ENCODE peak calls at places on chromosomes 1 and 21, in six cellular contexts. H is left ventricle myocardium inferior; E is MM.1S; I is activated effector memory CD4-positive, alpha-beta T cell treated with anti-CD3 and anti-CD28 coated beads, Interleukin-2, amount 50 U/mL, for 16 hours; B is GF-D8; J is T-helper 17 cell. P is an unnamed sample.

GRCh38 chr1:246280551-246280950 is 226.5 kb downstream of the SMYD3 start:
- DNase-seq in H (no peak), E (no peak), I (no peak), B (no peak), J (no peak), P (no peak)

GRCh38 chr21:25936776-25937175 is 202.0 kb downstream of the GABPA start:
- DNase-seq in H (no peak), E (no peak), I (no peak), B (no peak), J (no peak), P (no peak)

GRCh38 chr1:245694476-245695195 is 539.9 kb downstream of the KIF26B start:
- DNase-seq in H (no peak), E (no peak), I (no peak), B (no peak), J (no peak), P (peak)

GRCh38 chr1:231929311-231929710 is 302.7 kb downstream of the DISC1 start:
- DNase-seq in H (no peak), E (no peak), I (no peak), B (no peak), J (no peak), P (no peak)

GRCh38 chr1:23559985-23560755 is 869 bp upstream of the ID3 start:
- DNase-seq in H (no peak), E (no peak), I (no peak), B (no peak), J (no peak), P (no peak)

GRCh38 chr1:35660581-35661473 is 19.5 kb upstream of the PSMB2 start:
- DNase-seq in H (no peak), E (no peak), I (no peak), B (no peak), J (no peak), P (no peak)

GRCh38 chr21:28742527-28742926 is 250.2 kb downstream of the LTN1 start:
- DNase-seq in H (no peak), E (no peak), I (no peak), B (no peak), J (no peak), P (no peak)

GRCh38 chr1:39160703-39161102 is 43.8 kb upstream of the MACF1 start:
- DNase-seq in H (no peak), E (no peak), I (no peak), B (no peak), J (no peak), P (no peak)

GRCh38 chr1:100597069-100597741 is 59.3 kb downstream of the GPR88 start:
- DNase-seq in H (no peak), E (no peak), I (no peak), B (no peak), J (no peak), P (no peak)

GRCh38 chr1:246317723-246318359 is 189.2 kb downstream of the SMYD3 start:
- DNase-seq in H (no peak), E (no peak), I (no peak), B (no peak), J (no peak), P (no peak)

GRCh38 chr1:64956733-64957441 is 9.5 kb downstream of the JAK1 start:
- DNase-seq in H (no peak), E (no peak), I (no peak), B (no peak), J (no peak), P (peak)

GRCh38 chr1:236394905-236395779 is 1.1 kb downstream of the EDARADD start:
- DNase-seq in H (peak), E (no peak), I (peak), B (no peak), J (no peak), P (peak)

GRCh38 chr1:64499011-64499410 is 29.1 kb downstream of the CACHD1 start:
- DNase-seq in H (no peak), E (no peak), I (no peak), B (no peak), J (no peak), P (no peak)

GRCh38 chr1:114262314-114262960 is 108.8 kb upstream of the SYT6 start:
- DNase-seq in H (no peak), E (no peak), I (no peak), B (no peak), J (no peak), P (no peak)

GRCh38 chr1:31848381-31848897 is 32.6 kb upstream of the SPOCD1 start:
- DNase-seq in H (no peak), E (peak), I (peak), B (no peak), J (peak), P (peak)

GRCh38 chr1:21045351-21045750 is 131.3 kb downstream of the EIF4G3 start:
- DNase-seq in H (no peak), E (no peak), I (no peak), B (no peak), J (no peak), P (no peak)

GRCh38 chr1:246035060-246035531 is 472.0 kb downstream of the SMYD3 start:
- DNase-seq in H (no peak), E (no peak), I (no peak), B (no peak), J (no peak), P (no peak)

GRCh38 chr21:45132841-45133573 is 58.6 kb downstream of the ADARB1 start:
- DNase-seq in H (no peak), E (no peak), I (peak), B (no peak), J (no peak), P (no peak)

GRCh38 chr1:18282851-18283600 is 175.4 kb downstream of the IGSF21 start:
- DNase-seq in H (no peak), E (no peak), I (no peak), B (no peak), J (no peak), P (no peak)

GRCh38 chr1:67169496-67169895 is 3.2 kb downstream of the IL23R start:
- DNase-seq in H (no peak), E (no peak), I (no peak), B (no peak), J (no peak), P (no peak)

GRCh38 chr21:34351786-34352241 is 12.0 kb upstream of the KCNE2 start:
- DNase-seq in H (peak), E (peak), I (peak), B (no peak), J (no peak), P (no peak)

GRCh38 chr1:25246600-25247023 is 642 bp downstream of the RSRP1 start:
- DNase-seq in H (peak), E (no peak), I (peak), B (no peak), J (peak), P (peak)

GRCh38 chr21:22536511-22536910 is 1538.3 kb downstream of the NCAM2 start:
- DNase-seq in H (no peak), E (no peak), I (no peak), B (no peak), J (no peak), P (no peak)

GRCh38 chr21:45574081-45574501 is 31.9 kb upstream of the SLC19A1 start:
- DNase-seq in H (peak), E (no peak), I (peak), B (no peak), J (no peak), P (peak)

GRCh38 chr21:46509760-46510159 is 51.1 kb downstream of the DIP2A start:
- DNase-seq in H (no peak), E (no peak), I (no peak), B (no peak), J (no peak), P (no peak)

GRCh38 chr1:25991937-25992688 is 5.8 kb downstream of the PAFAH2 start:
- DNase-seq in H (no peak), E (no peak), I (no peak), B (peak), J (no peak), P (no peak)

GRCh38 chr1:94316836-94317789 is 79.7 kb upstream of the ARHGAP29 start:
- DNase-seq in H (no peak), E (no peak), I (no peak), B (no peak), J (no peak), P (no peak)

GRCh38 chr1:31934706-31935629 is 3.2 kb downstream of the PTP4A2 start:
- DNase-seq in H (no peak), E (no peak), I (peak), B (peak), J (no peak), P (no peak)

GRCh38 chr1:202130816-202131522 is 8.3 kb downstream of the GPR37L1 start:
- DNase-seq in H (no peak), E (no peak), I (no peak), B (no peak), J (no peak), P (no peak)

GRCh38 chr21:37821791-37822450 is 94.3 kb downstream of the KCNJ6 start:
- DNase-seq in H (no peak), E (no peak), I (no peak), B (no peak), J (no peak), P (no peak)

GRCh38 chr1:39886757-39887231 is 3.5 kb upstream of the TRIT1 start:
- DNase-seq in H (no peak), E (no peak), I (no peak), B (no peak), J (no peak), P (no peak)

GRCh38 chr1:30014031-30014430 is 709.4 kb downstream of the MATN1 start:
- DNase-seq in H (no peak), E (no peak), I (no peak), B (no peak), J (no peak), P (no peak)

GRCh38 chr1:214718724-214719123 is 115.7 kb downstream of the CENPF start:
- DNase-seq in H (no peak), E (no peak), I (no peak), B (no peak), J (no peak), P (no peak)

GRCh38 chr1:33561576-33561975 is 89.1 kb downstream of the ZSCAN20 start:
- DNase-seq in H (no peak), E (no peak), I (no peak), B (no peak), J (no peak), P (no peak)

P was measured in spleen.